ENCODE peak calls at places on chromosome 1, in five cellular contexts. T is HepG2, L is HCT116, Y is K562, V is GM12878. E is an unnamed sample.

GRCh38 chr1:220498188-220498587 is 29.7 kb upstream of the MARK1 start:
- DNase-seq in T (no peak), Y (no peak), V (no peak), L (no peak), E (no peak)

GRCh38 chr1:29156543-29157268 is 25.0 kb downstream of the SRSF4 start:
- DNase-seq in V (no peak), L (no peak), Y (peak; percentile 59), T (no peak), E (no peak)

GRCh38 chr1:227318003-227318851 is at the start of gene CDC42BPA:
- DNase-seq in Y (peak; percentile 99), T (peak; percentile 46), L (peak; percentile 57), V (no peak), E (peak; percentile 19)

GRCh38 chr1:186960866-186961265 is 132.1 kb downstream of the PLA2G4A start:
- DNase-seq in T (no peak), Y (no peak), V (no peak), L (no peak), E (no peak)

GRCh38 chr1:212941452-212941851 is 8.9 kb upstream of the VASH2 start:
- DNase-seq in L (no peak), V (no peak), T (no peak), Y (no peak), E (no peak)

GRCh38 chr1:179169616-179170467 is 59.6 kb downstream of the ABL2 start:
- DNase-seq in V (no peak), T (no peak), Y (no peak), L (no peak), E (no peak)

GRCh38 chr1:75501565-75501964 is 109.3 kb downstream of the SLC44A5 start:
- DNase-seq in Y (no peak), L (no peak), V (no peak), T (no peak), E (no peak)

GRCh38 chr1:243490748-243491686 is 235.2 kb downstream of the SDCCAG8 start:
- DNase-seq in T (no peak), L (no peak), V (no peak), Y (no peak), E (peak; percentile 54)

GRCh38 chr1:45752441-45753052 is 2.1 kb upstream of the IPP start:
- DNase-seq in L (no peak), V (no peak), T (peak; percentile 82), Y (no peak), E (no peak)

GRCh38 chr1:117826119-117826518 is 103.3 kb downstream of the GDAP2 start:
- DNase-seq in L (no peak), Y (no peak), T (no peak), V (no peak), E (no peak)

GRCh38 chr1:185767721-185768120 is 33.5 kb downstream of the HMCN1 start:
- DNase-seq in Y (no peak), V (no peak), L (no peak), T (no peak), E (no peak)

GRCh38 chr1:112522621-112523020 is 13.9 kb downstream of the WNT2B start:
- DNase-seq in Y (no peak), V (no peak), L (no peak), T (no peak), E (no peak)

GRCh38 chr1:53294557-53294956 is 33.3 kb downstream of the LRP8 start:
- DNase-seq in L (no peak), T (no peak), Y (no peak), V (no peak), E (no peak)

GRCh38 chr1:66271904-66272254 is 262.1 kb upstream of the SGIP1 start:
- DNase-seq in Y (no peak), V (no peak), L (no peak), T (no peak), E (no peak)

GRCh38 chr1:206438554-206438953 is 31.7 kb upstream of the IKBKE start:
- DNase-seq in V (no peak), T (no peak), Y (no peak), L (no peak), E (no peak)

DNA sequence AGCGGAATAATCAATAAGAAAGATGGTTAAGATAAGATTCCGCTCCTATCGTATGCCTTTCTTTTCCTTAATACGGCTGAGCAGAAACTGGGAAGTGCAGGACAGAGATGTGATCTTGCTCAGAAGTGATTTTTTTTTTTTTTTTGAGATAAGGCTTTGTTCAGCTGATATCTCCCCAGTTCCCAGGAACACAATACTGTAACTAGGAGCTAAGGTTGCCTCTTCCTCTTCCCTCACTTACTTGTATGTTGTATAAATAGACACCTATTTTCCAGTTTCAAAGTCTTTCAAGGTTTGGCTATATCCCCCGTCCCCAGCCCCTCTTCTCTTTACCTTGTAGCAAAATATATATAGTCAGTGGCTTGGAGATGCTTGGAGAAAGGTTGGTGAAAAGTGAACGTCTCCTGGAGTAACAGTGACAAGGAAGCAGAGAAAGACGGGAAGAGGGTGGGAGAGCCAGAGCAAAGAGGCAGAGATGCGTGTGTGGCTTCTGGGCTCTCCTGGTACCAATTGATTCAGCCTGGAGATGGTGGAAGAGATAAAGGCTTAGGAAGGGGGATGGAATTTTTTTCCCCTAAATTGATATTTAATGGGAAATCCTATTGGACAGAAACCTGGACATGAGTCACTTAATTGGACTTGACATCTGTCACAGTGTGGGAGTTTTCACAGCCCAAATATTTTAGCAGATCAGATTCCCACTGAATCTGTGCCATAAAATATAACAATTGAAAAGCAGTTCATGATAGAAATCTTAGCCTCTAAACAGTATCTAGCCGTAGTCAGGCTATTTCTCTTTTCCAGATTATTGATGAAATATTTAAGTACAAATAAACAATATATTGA is at the start of gene NHLH2:
- DNase-seq in V (no peak), Y (no peak), L (no peak), T (no peak), E (no peak)
- TF ChIP-seq POLR2A in V (no peak), Y (no peak), L (no peak), T (no peak), E (no peak)

GRCh38 chr1:160116277-160117147 is 953 bp downstream of the ATP1A2 start:
- DNase-seq in L (no peak), T (no peak), V (no peak), Y (no peak), E (no peak)

GRCh38 chr1:160117709-160118183 is 2.2 kb downstream of the ATP1A2 start:
- DNase-seq in L (no peak), Y (no peak), V (no peak), T (no peak), E (no peak)

GRCh38 chr1:160118928-160119327 is 3.4 kb downstream of the ATP1A2 start:
- DNase-seq in Y (no peak), V (no peak), L (no peak), T (no peak), E (no peak)

GRCh38 chr1:160115545-160116276 is at the start of gene ATP1A2:
- DNase-seq in L (no peak), V (no peak), Y (no peak), T (no peak), E (no peak)

DNA sequence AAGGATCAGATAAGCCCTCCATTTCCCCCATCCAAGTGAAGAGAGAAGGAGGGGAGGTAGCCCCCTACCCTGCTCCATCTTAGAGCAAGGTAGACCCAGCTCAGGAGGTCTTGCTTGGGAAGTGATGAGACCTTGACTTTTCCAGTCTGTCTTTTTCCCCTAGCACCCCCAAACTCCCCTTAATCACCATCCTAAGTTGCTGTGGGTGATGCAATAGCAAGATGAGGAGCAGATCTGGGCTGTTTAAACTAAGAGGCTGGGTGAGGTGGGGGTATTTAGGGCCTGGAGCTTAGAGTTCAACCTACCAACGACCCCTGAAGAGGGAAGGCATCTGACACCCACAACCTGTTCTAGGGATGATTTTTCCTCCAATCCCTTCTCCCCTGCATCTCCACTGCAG is 1.7 kb downstream of the ATP1A2 start:
- DNase-seq in T (no peak), L (no peak), V (no peak), Y (no peak), E (no peak)
- H2AFZ ChIP-seq in T (no peak overlapping the region), L (no peak overlapping the region), V (no peak overlapping the region), Y (no peak overlapping the region), E (no peak overlapping the region)

GRCh38 chr1:910311-910880 is 13.3 kb upstream of the SAMD11 start:
- DNase-seq in Y (no peak), T (no peak), V (no peak), L (no peak), E (no peak)
- TF ChIP-seq ZNF274 in Y (no peak), T (no peak), V (no peak), L (no peak), E (no peak)

DNA sequence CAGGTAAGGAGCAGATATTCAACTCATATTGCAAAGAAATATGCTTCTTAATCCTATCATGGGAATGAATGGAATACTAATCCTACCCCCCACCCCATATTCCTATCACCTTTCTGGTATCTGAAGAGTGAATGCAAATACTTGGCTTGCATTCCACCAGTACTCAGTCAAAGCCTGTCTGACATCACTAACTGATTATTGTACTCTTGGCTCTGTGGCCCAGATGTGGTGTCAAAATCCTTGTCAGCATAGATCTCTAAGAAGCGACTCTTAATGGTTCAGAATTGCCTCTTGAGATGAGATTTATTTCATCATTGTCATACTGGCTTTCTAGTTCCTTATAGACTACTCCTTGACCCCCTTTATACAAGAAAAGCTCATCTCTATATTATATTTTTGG is 604.6 kb downstream of the ADGRL2 start:
- DNase-seq in Y (no peak), L (no peak), T (no peak), V (no peak), E (no peak)
- TF ChIP-seq POLR2A in Y (no peak), L (no peak), T (no peak), V (no peak), E (no peak)

GRCh38 chr1:71857862-71858261 is 424.5 kb downstream of the NEGR1 start:
- DNase-seq in Y (no peak), T (no peak), L (no peak), V (no peak), E (no peak)
- H2AFZ ChIP-seq in Y (no peak overlapping the region), T (no peak overlapping the region), L (no peak overlapping the region), V (no peak overlapping the region), E (no peak overlapping the region)

E was measured in H1.